ENCODE peak calls at places on chromosomes 2 and 18, in six cellular contexts. One of them, this sample, is unnamed.

GRCh38 chr2:43623052-43623451 is 14.0 kb upstream of the PLEKHH2 start:
- DNase-seq in neural progenitor cell: no peak
- DNase-seq in heart right ventricle: no peak
- DNase-seq in NB4: no peak
- DNase-seq in right lobe of liver: no peak
- DNase-seq in PC-9: no peak
- DNase-seq in this sample: peak

GRCh38 chr2:9770308-9771100 is 72.8 kb upstream of the TAF1B start:
- DNase-seq in neural progenitor cell: peak
- DNase-seq in heart right ventricle: no peak
- DNase-seq in NB4: peak
- DNase-seq in right lobe of liver: no peak
- DNase-seq in PC-9: peak
- DNase-seq in this sample: peak

GRCh38 chr18:36812686-36813085 is 16.1 kb downstream of the TPGS2 start:
- DNase-seq in neural progenitor cell: no peak
- DNase-seq in heart right ventricle: no peak
- DNase-seq in NB4: no peak
- DNase-seq in right lobe of liver: no peak
- DNase-seq in PC-9: no peak
- DNase-seq in this sample: no peak

GRCh38 chr2:63849381-63850203 is 7.9 kb downstream of the UGP2 start:
- DNase-seq in neural progenitor cell: peak
- DNase-seq in heart right ventricle: no peak
- DNase-seq in NB4: no peak
- DNase-seq in right lobe of liver: no peak
- DNase-seq in PC-9: no peak
- DNase-seq in this sample: no peak

GRCh38 chr2:161223139-161223732 is 63.0 kb downstream of the TANK start:
- DNase-seq in neural progenitor cell: peak
- DNase-seq in heart right ventricle: no peak
- DNase-seq in NB4: peak
- DNase-seq in right lobe of liver: no peak
- DNase-seq in PC-9: no peak
- DNase-seq in this sample: no peak

GRCh38 chr18:70280007-70280925 is 8.6 kb upstream of the SOCS6 start:
- DNase-seq in neural progenitor cell: no peak
- DNase-seq in heart right ventricle: no peak
- DNase-seq in NB4: no peak
- DNase-seq in right lobe of liver: no peak
- DNase-seq in PC-9: peak
- DNase-seq in this sample: peak

GRCh38 chr2:238286551-238286950 is 1.9 kb downstream of the PER2 start:
- DNase-seq in neural progenitor cell: no peak
- DNase-seq in heart right ventricle: peak
- DNase-seq in NB4: peak
- DNase-seq in right lobe of liver: peak
- DNase-seq in PC-9: peak
- DNase-seq in this sample: peak

GRCh38 chr2:28232267-28232666 is 160.4 kb upstream of the FOSL2 start:
- DNase-seq in neural progenitor cell: no peak
- DNase-seq in heart right ventricle: no peak
- DNase-seq in NB4: no peak
- DNase-seq in right lobe of liver: no peak
- DNase-seq in PC-9: no peak
- DNase-seq in this sample: no peak

GRCh38 chr2:16650287-16651249 is 15.1 kb downstream of the CYRIA start:
- DNase-seq in neural progenitor cell: no peak
- DNase-seq in heart right ventricle: no peak
- DNase-seq in NB4: peak
- DNase-seq in right lobe of liver: no peak
- DNase-seq in PC-9: no peak
- DNase-seq in this sample: no peak

GRCh38 chr2:174654429-174654941 is 56.9 kb upstream of the WIPF1 start:
- DNase-seq in neural progenitor cell: no peak
- DNase-seq in heart right ventricle: no peak
- DNase-seq in NB4: no peak
- DNase-seq in right lobe of liver: no peak
- DNase-seq in PC-9: no peak
- DNase-seq in this sample: no peak

GRCh38 chr2:206585335-206585734 is 57.0 kb upstream of the FAM237A start:
- DNase-seq in neural progenitor cell: no peak
- DNase-seq in heart right ventricle: no peak
- DNase-seq in NB4: no peak
- DNase-seq in right lobe of liver: no peak
- DNase-seq in PC-9: peak
- DNase-seq in this sample: no peak

GRCh38 chr2:1923557-1923956 is 179.2 kb upstream of the PXDN start:
- DNase-seq in neural progenitor cell: no peak
- DNase-seq in heart right ventricle: no peak
- DNase-seq in NB4: no peak
- DNase-seq in right lobe of liver: no peak
- DNase-seq in PC-9: no peak
- DNase-seq in this sample: no peak

GRCh38 chr2:96500385-96501066 is 4.6 kb downstream of the NEURL3 start:
- DNase-seq in neural progenitor cell: no peak
- DNase-seq in heart right ventricle: no peak
- DNase-seq in NB4: no peak
- DNase-seq in right lobe of liver: no peak
- DNase-seq in PC-9: no peak
- DNase-seq in this sample: no peak

GRCh38 chr2:215969131-215969841 is 44.1 kb downstream of the MREG start:
- DNase-seq in neural progenitor cell: no peak
- DNase-seq in heart right ventricle: no peak
- DNase-seq in NB4: no peak
- DNase-seq in right lobe of liver: no peak
- DNase-seq in PC-9: no peak
- DNase-seq in this sample: no peak

GRCh38 chr18:35010983-35011382 is 30.2 kb upstream of the MAPRE2 start:
- DNase-seq in neural progenitor cell: no peak
- DNase-seq in heart right ventricle: no peak
- DNase-seq in NB4: no peak
- DNase-seq in right lobe of liver: no peak
- DNase-seq in PC-9: no peak
- DNase-seq in this sample: no peak

GRCh38 chr2:182866095-182866460 is 359 bp downstream of the FRZB start:
- DNase-seq in neural progenitor cell: peak
- DNase-seq in heart right ventricle: no peak
- DNase-seq in NB4: no peak
- DNase-seq in right lobe of liver: no peak
- DNase-seq in PC-9: no peak
- DNase-seq in this sample: peak

GRCh38 chr18:76130845-76131244 is 364.2 kb downstream of the ZNF516 start:
- DNase-seq in neural progenitor cell: no peak
- DNase-seq in heart right ventricle: no peak
- DNase-seq in NB4: no peak
- DNase-seq in right lobe of liver: no peak
- DNase-seq in PC-9: no peak
- DNase-seq in this sample: no peak

GRCh38 chr2:219662566-219662965 is 35.1 kb downstream of the SLC4A3 start:
- DNase-seq in neural progenitor cell: no peak
- DNase-seq in heart right ventricle: no peak
- DNase-seq in NB4: no peak
- DNase-seq in right lobe of liver: no peak
- DNase-seq in PC-9: peak
- DNase-seq in this sample: no peak

GRCh38 chr18:22709288-22710060 is 223.7 kb upstream of the RBBP8 start:
- DNase-seq in neural progenitor cell: no peak
- DNase-seq in heart right ventricle: no peak
- DNase-seq in NB4: no peak
- DNase-seq in right lobe of liver: no peak
- DNase-seq in PC-9: no peak
- DNase-seq in this sample: no peak

GRCh38 chr2:216694826-216695217 is 527 bp downstream of the IGFBP5 start:
- DNase-seq in neural progenitor cell: peak
- DNase-seq in heart right ventricle: no peak
- DNase-seq in NB4: no peak
- DNase-seq in right lobe of liver: no peak
- DNase-seq in PC-9: no peak
- DNase-seq in this sample: no peak

GRCh38 chr2:63059434-63060078 is 8.9 kb downstream of the OTX1 start:
- DNase-seq in neural progenitor cell: peak
- DNase-seq in heart right ventricle: no peak
- DNase-seq in NB4: no peak
- DNase-seq in right lobe of liver: no peak
- DNase-seq in PC-9: no peak
- DNase-seq in this sample: no peak

GRCh38 chr18:505483-506122 is 5.1 kb upstream of the COLEC12 start:
- DNase-seq in neural progenitor cell: no peak
- DNase-seq in heart right ventricle: no peak
- DNase-seq in NB4: no peak
- DNase-seq in right lobe of liver: no peak
- DNase-seq in PC-9: no peak
- DNase-seq in this sample: no peak

GRCh38 chr2:203021986-203022385 is 7.3 kb downstream of the NBEAL1 start:
- DNase-seq in neural progenitor cell: no peak
- DNase-seq in heart right ventricle: no peak
- DNase-seq in NB4: no peak
- DNase-seq in right lobe of liver: no peak
- DNase-seq in PC-9: no peak
- DNase-seq in this sample: no peak

GRCh38 chr2:100017633-100018032 is 124.8 kb downstream of the AFF3 start:
- DNase-seq in neural progenitor cell: no peak
- DNase-seq in heart right ventricle: no peak
- DNase-seq in NB4: no peak
- DNase-seq in right lobe of liver: no peak
- DNase-seq in PC-9: no peak
- DNase-seq in this sample: no peak

GRCh38 chr2:98634406-98635092 is 26.2 kb downstream of the UNC50 start:
- DNase-seq in neural progenitor cell: peak
- DNase-seq in heart right ventricle: no peak
- DNase-seq in NB4: peak
- DNase-seq in right lobe of liver: no peak
- DNase-seq in PC-9: no peak
- DNase-seq in this sample: no peak

GRCh38 chr2:12701786-12702660 is 14.7 kb upstream of the TRIB2 start:
- DNase-seq in neural progenitor cell: no peak
- DNase-seq in heart right ventricle: no peak
- DNase-seq in NB4: no peak
- DNase-seq in right lobe of liver: no peak
- DNase-seq in PC-9: peak
- DNase-seq in this sample: no peak
- H3K4me3 ChIP-seq in neural progenitor cell: no peak
- H3K4me3 ChIP-seq in heart right ventricle: no peak
- H3K4me3 ChIP-seq in NB4: no peak
- H3K4me3 ChIP-seq in right lobe of liver: no peak
- H3K4me3 ChIP-seq in PC-9: no peak
- H3K4me3 ChIP-seq in this sample: no peak

GRCh38 chr18:50218432-50219197 is 23.7 kb upstream of the MYO5B start:
- DNase-seq in neural progenitor cell: peak
- DNase-seq in heart right ventricle: no peak
- DNase-seq in NB4: peak
- DNase-seq in right lobe of liver: no peak
- DNase-seq in PC-9: no peak
- DNase-seq in this sample: peak
- TF ChIP-seq CTCF in neural progenitor cell: peak
- TF ChIP-seq CTCF in heart right ventricle: peak
- TF ChIP-seq CTCF in NB4: peak
- TF ChIP-seq CTCF in right lobe of liver: peak
- TF ChIP-seq CTCF in PC-9: peak
- TF ChIP-seq CTCF in this sample: peak

DNA sequence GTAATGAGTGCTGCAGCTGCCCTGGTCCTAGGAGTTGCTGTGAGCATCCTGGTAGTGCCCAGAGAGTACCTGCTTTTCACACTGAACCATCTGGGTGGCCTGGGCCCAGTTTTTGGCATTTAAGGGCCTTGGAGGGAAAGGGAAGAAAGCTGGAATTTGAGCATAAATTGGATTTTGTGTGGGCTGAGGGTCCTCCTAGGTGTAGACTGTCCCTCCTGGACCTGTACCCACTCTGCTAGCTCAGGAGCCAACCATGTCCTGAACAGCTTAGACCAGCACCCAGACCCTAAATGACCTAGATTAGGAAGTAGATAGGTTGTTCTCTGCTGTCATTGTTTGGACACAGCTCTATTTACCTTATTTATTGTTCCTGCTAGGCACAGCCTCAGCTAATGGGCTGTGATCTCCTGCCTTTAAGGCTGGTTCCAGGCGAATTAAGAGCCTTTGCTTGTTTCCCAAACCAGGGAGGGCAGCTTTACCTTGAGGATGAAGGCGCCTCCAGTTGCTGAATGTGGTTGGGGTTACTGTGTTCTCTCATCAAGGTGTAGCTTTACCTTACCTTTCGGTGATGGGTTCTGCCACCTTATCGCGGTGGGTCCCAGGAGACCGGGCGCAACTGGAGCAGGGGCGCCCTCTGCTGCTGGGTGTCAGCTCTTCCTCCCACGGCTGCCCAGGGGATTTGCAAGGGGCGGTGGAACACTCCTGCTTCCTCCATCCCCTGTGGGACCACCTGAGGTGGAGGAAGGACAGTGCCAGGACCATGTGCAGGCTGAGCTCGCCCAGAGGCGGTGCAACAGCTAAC is 34.4 kb downstream of the ITGA6 start:
- DNase-seq in neural progenitor cell: peak
- DNase-seq in heart right ventricle: peak
- DNase-seq in NB4: peak
- DNase-seq in right lobe of liver: peak
- DNase-seq in PC-9: no peak
- DNase-seq in this sample: peak
- H3K4me3 ChIP-seq in neural progenitor cell: no peak
- H3K4me3 ChIP-seq in heart right ventricle: peak
- H3K4me3 ChIP-seq in NB4: no peak
- H3K4me3 ChIP-seq in right lobe of liver: no peak
- H3K4me3 ChIP-seq in PC-9: no peak
- H3K4me3 ChIP-seq in this sample: no peak

GRCh38 chr2:47016172-47016913 is 100.7 kb upstream of the MCFD2 start:
- DNase-seq in neural progenitor cell: peak
- DNase-seq in heart right ventricle: no peak
- DNase-seq in NB4: peak
- DNase-seq in right lobe of liver: no peak
- DNase-seq in PC-9: peak
- DNase-seq in this sample: no peak

GRCh38 chr2:47015730-47016129 is 100.1 kb upstream of the MCFD2 start:
- DNase-seq in neural progenitor cell: no peak
- DNase-seq in heart right ventricle: no peak
- DNase-seq in NB4: no peak
- DNase-seq in right lobe of liver: no peak
- DNase-seq in PC-9: no peak
- DNase-seq in this sample: no peak

GRCh38 chr2:47013383-47013782 is 97.8 kb upstream of the MCFD2 start:
- DNase-seq in neural progenitor cell: no peak
- DNase-seq in heart right ventricle: no peak
- DNase-seq in NB4: no peak
- DNase-seq in right lobe of liver: no peak
- DNase-seq in PC-9: no peak
- DNase-seq in this sample: no peak

GRCh38 chr2:47014564-47015051 is 99.0 kb upstream of the MCFD2 start:
- DNase-seq in neural progenitor cell: no peak
- DNase-seq in heart right ventricle: no peak
- DNase-seq in NB4: no peak
- DNase-seq in right lobe of liver: no peak
- DNase-seq in PC-9: no peak
- DNase-seq in this sample: no peak

DNA sequence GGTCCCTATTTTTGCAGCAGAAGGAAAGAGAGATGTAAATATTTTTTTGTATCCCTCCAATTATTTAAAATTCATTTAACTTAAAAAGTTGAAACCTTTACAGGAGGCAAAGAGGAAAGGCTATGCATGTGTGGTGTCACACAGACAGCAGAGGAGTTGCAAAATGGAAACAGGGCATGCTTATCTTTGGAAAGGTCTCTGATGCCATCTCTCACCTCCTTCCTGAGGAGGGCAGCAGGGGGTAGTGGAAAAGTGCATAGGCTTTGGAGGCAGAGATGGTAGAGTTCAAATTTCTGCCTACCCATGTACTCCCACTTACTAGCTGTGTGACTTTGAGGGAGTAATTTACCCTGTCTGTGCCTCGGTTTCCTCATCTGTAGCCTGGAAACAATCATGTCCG is 99.6 kb upstream of the MCFD2 start:
- DNase-seq in neural progenitor cell: no peak
- DNase-seq in heart right ventricle: no peak
- DNase-seq in NB4: peak
- DNase-seq in right lobe of liver: no peak
- DNase-seq in PC-9: peak
- DNase-seq in this sample: no peak
- TF ChIP-seq CTCF in neural progenitor cell: no peak
- TF ChIP-seq CTCF in heart right ventricle: no peak
- TF ChIP-seq CTCF in NB4: no peak
- TF ChIP-seq CTCF in right lobe of liver: peak
- TF ChIP-seq CTCF in PC-9: peak
- TF ChIP-seq CTCF in this sample: no peak

This sample was measured in body of pancreas.